ENCODE peak calls at places on chromosomes 1 and 21, in eight cellular contexts. W is stimulated activated CD4-positive, alpha-beta T cell treated with anti-CD3 and anti-CD28 coated beads, Interleukin-1b, Interleukin-23, amount 100 ng/mL, for 1 hour; D is A549; S is left ventricle myocardium inferior; N is naive B cell; G is MCF 10A; F is T-cell; Z is pons. C is an unnamed sample.

GRCh38 chr1:62237950-62238374 is 43.3 kb downstream of the L1TD1 start:
- DNase-seq in W (no peak), D (no peak), S (no peak), N (no peak), G (no peak), F (no peak), Z (no peak), C (no peak)

GRCh38 chr1:95583811-95584210 is 349.8 kb downstream of the RWDD3 start:
- DNase-seq in W (no peak), D (no peak), S (no peak), N (no peak), G (no peak), F (no peak), Z (no peak), C (no peak)

GRCh38 chr1:172320723-172321122 is 99.8 kb upstream of the C1orf105 start:
- DNase-seq in W (no peak), D (no peak), S (no peak), N (no peak), G (no peak), F (no peak), Z (no peak), C (no peak)

GRCh38 chr21:27277122-27277521 is 310.2 kb upstream of the ADAMTS5 start:
- DNase-seq in W (no peak), D (no peak), S (no peak), N (no peak), G (no peak), F (no peak), Z (no peak), C (no peak)

GRCh38 chr21:39094087-39094785 is 89.0 kb downstream of the PSMG1 start:
- DNase-seq in W (no peak), D (no peak), S (no peak), N (no peak), G (no peak), F (no peak), Z (peak; percentile 87), C (no peak)

GRCh38 chr1:67431869-67432578 is 1.8 kb upstream of the SERBP1 start:
- DNase-seq in W (no peak), D (no peak), S (no peak), N (no peak), G (no peak), F (no peak), Z (no peak), C (no peak)

GRCh38 chr1:44310006-44310405 is 45.1 kb downstream of the ERI3 start:
- DNase-seq in W (no peak), D (no peak), S (no peak), N (no peak), G (no peak), F (no peak), Z (no peak), C (no peak)

GRCh38 chr1:41823453-41823852 is 95.3 kb downstream of the HIVEP3 start:
- DNase-seq in W (no peak), D (no peak), S (peak; percentile 41), N (no peak), G (no peak), F (no peak), Z (no peak), C (no peak)

GRCh38 chr1:173915596-173915995 is 1.5 kb downstream of the SERPINC1 start:
- DNase-seq in W (no peak), D (no peak), S (no peak), N (no peak), G (no peak), F (no peak), Z (no peak), C (no peak)

GRCh38 chr1:24683713-24684162 is 40.6 kb downstream of the SRRM1 start:
- DNase-seq in W (no peak), D (peak; percentile 58), S (no peak), N (no peak), G (peak; percentile 95), F (no peak), Z (no peak), C (peak; percentile 95)

GRCh38 chr1:193070395-193070753 is 11.0 kb downstream of the RO60 start:
- DNase-seq in W (no peak), D (no peak), S (no peak), N (no peak), G (no peak), F (no peak), Z (no peak), C (no peak)

GRCh38 chr21:42153046-42153685 is 65.8 kb upstream of the ABCG1 start:
- DNase-seq in W (no peak), D (no peak), S (no peak), N (no peak), G (no peak), F (no peak), Z (no peak), C (no peak)

GRCh38 chr1:203440780-203441179 is 34.8 kb upstream of the PRELP start:
- DNase-seq in W (no peak), D (no peak), S (peak; percentile 76), N (no peak), G (peak; percentile 61), F (no peak), Z (peak; percentile 73), C (no peak)

GRCh38 chr1:30895382-30895941 is 13.1 kb downstream of the SDC3 start:
- DNase-seq in W (no peak), D (no peak), S (no peak), N (no peak), G (no peak), F (no peak), Z (no peak), C (no peak)

GRCh38 chr1:94425821-94426484 is 7.8 kb downstream of the ABCD3 start:
- DNase-seq in W (no peak), D (no peak), S (no peak), N (no peak), G (no peak), F (no peak), Z (no peak), C (no peak)

GRCh38 chr1:69776555-69776954 is 208.8 kb downstream of the LRRC7 start:
- DNase-seq in W (no peak), D (no peak), S (no peak), N (no peak), G (no peak), F (no peak), Z (no peak), C (no peak)

GRCh38 chr1:210302501-210302900 is 26.2 kb upstream of the HHAT start:
- DNase-seq in W (no peak), D (no peak), S (peak; percentile 22), N (no peak), G (no peak), F (no peak), Z (peak; percentile 13), C (no peak)

GRCh38 chr1:153697873-153698647 is 19.6 kb downstream of the NPR1 start:
- DNase-seq in W (no peak), D (no peak), S (peak; percentile 79), N (no peak), G (no peak), F (no peak), Z (peak; percentile 3), C (no peak)

GRCh38 chr1:67771152-67771551 is 62.1 kb downstream of the GNG12 start:
- DNase-seq in W (no peak), D (no peak), S (no peak), N (no peak), G (peak; percentile 76), F (no peak), Z (no peak), C (no peak)

GRCh38 chr1:204257446-204257845 is 43.7 kb upstream of the GOLT1A start:
- DNase-seq in W (no peak), D (no peak), S (no peak), N (no peak), G (no peak), F (no peak), Z (no peak), C (no peak)

GRCh38 chr21:46168659-46169386 is 13.4 kb upstream of the FTCD start:
- DNase-seq in W (no peak), D (no peak), S (no peak), N (no peak), G (no peak), F (no peak), Z (no peak), C (no peak)

GRCh38 chr1:89525169-89525855 is 683 bp downstream of the LRRC8B start:
- DNase-seq in W (peak; percentile 16), D (peak; percentile 41), S (peak; percentile 26), N (peak; percentile 58), G (peak; percentile 41), F (no peak), Z (peak; percentile 56), C (peak; percentile 37)

GRCh38 chr1:31891280-31891679 is 46.9 kb downstream of the PTP4A2 start:
- DNase-seq in W (no peak), D (no peak), S (no peak), N (no peak), G (no peak), F (no peak), Z (no peak), C (no peak)

GRCh38 chr1:119720866-119721440 is 9.2 kb downstream of the PHGDH start:
- DNase-seq in W (no peak), D (no peak), S (no peak), N (no peak), G (no peak), F (no peak), Z (no peak), C (no peak)

GRCh38 chr1:160438935-160439334 is 38.6 kb downstream of the VANGL2 start:
- DNase-seq in W (no peak), D (no peak), S (no peak), N (no peak), G (no peak), F (no peak), Z (no peak), C (no peak)

GRCh38 chr1:174408142-174408541 is 39.6 kb upstream of the GPR52 start:
- DNase-seq in W (no peak), D (no peak), S (no peak), N (no peak), G (no peak), F (no peak), Z (no peak), C (no peak)

GRCh38 chr1:109790735-109791494 is 27.2 kb upstream of the EPS8L3 start:
- DNase-seq in W (peak; percentile 33), D (no peak), S (peak; percentile 39), N (no peak), G (no peak), F (peak; percentile 71), Z (no peak), C (peak; percentile 27)

GRCh38 chr1:96651517-96651916 is 70.1 kb upstream of the PTBP2 start:
- DNase-seq in W (no peak), D (no peak), S (no peak), N (no peak), G (no peak), F (no peak), Z (no peak), C (no peak)

GRCh38 chr1:84286071-84286470 is 15.4 kb upstream of the SAMD13 start:
- DNase-seq in W (no peak), D (no peak), S (no peak), N (no peak), G (no peak), F (no peak), Z (no peak), C (no peak)

GRCh38 chr1:151513626-151514101 is 2.5 kb downstream of the CGN start:
- DNase-seq in W (no peak), D (no peak), S (no peak), N (no peak), G (peak; percentile 71), F (no peak), Z (no peak), C (no peak)

GRCh38 chr1:22417466-22417865 is 34.2 kb upstream of the ZBTB40 start:
- DNase-seq in W (no peak), D (no peak), S (no peak), N (no peak), G (no peak), F (no peak), Z (no peak), C (no peak)

GRCh38 chr1:32891241-32891570 is 4.9 kb downstream of the HPCA start:
- DNase-seq in W (no peak), D (no peak), S (no peak), N (no peak), G (no peak), F (no peak), Z (no peak), C (no peak)

GRCh38 chr1:37484325-37485051 is 10.1 kb downstream of the ZC3H12A start:
- DNase-seq in W (no peak), D (no peak), S (no peak), N (no peak), G (peak; percentile 75), F (no peak), Z (no peak), C (no peak)

GRCh38 chr1:230232352-230232751 is 165.3 kb downstream of the GALNT2 start:
- DNase-seq in W (no peak), D (no peak), S (no peak), N (no peak), G (no peak), F (no peak), Z (no peak), C (no peak)

C was measured in HCT116.